ENCODE peak calls at places on chromosomes 2 and 18, in seven cellular contexts. U is suprapubic skin, M is breast epithelium, I is GM23338, V is prostate gland, P is transverse colon, E is SK-N-SH. W is an unnamed sample.

GRCh38 chr2:161708350-161708974 is 84.2 kb downstream of the SLC4A10 start:
- DNase-seq in U (no peak), M (no peak), I (no peak), V (no peak), P (no peak), E (no peak), W (no peak)

GRCh38 chr2:220556658-220557057 is 929.2 kb downstream of the SLC4A3 start:
- DNase-seq in U (no peak), M (no peak), I (no peak), V (no peak), P (no peak), E (no peak), W (no peak)

GRCh38 chr2:166419616-166419934 is 43.8 kb upstream of the SCN9A start:
- DNase-seq in U (no peak), M (no peak), I (peak; percentile 56), V (no peak), P (no peak), E (no peak), W (no peak)

GRCh38 chr2:26631401-26631800 is 9.8 kb downstream of the CIB4 start:
- DNase-seq in U (no peak), M (no peak), I (no peak), V (no peak), P (no peak), E (no peak), W (no peak)

GRCh38 chr2:172442072-172442895 is 14.9 kb downstream of the ITGA6 start:
- DNase-seq in U (no peak), M (no peak), I (no peak), V (peak; percentile 36), P (peak; percentile 87), E (no peak), W (no peak)

GRCh38 chr2:37378411-37378810 is 34.0 kb downstream of the QPCT start:
- DNase-seq in U (no peak), M (no peak), I (no peak), V (no peak), P (no peak), E (no peak), W (no peak)

GRCh38 chr2:116510117-116510671 is 1304.3 kb upstream of the DDX18 start:
- DNase-seq in U (no peak), M (no peak), I (peak; percentile 73), V (no peak), P (no peak), E (peak; percentile 10), W (no peak)

GRCh38 chr2:207791579-207792243 is 22.0 kb upstream of the FZD5 start:
- DNase-seq in U (no peak), M (no peak), I (peak; percentile 37), V (no peak), P (no peak), E (no peak), W (no peak)

GRCh38 chr2:69309336-69310048 is 77.5 kb downstream of the GFPT1 start:
- DNase-seq in U (no peak), M (no peak), I (peak; percentile 57), V (no peak), P (peak; percentile 80), E (peak; percentile 37), W (no peak)

GRCh38 chr2:71715951-71716696 is 262.8 kb downstream of the DYSF start:
- DNase-seq in U (peak; percentile 42), M (no peak), I (no peak), V (no peak), P (no peak), E (no peak), W (no peak)

GRCh38 chr2:71716697-71717624 is 263.6 kb downstream of the DYSF start:
- DNase-seq in U (peak; percentile 86), M (peak; percentile 66), I (no peak), V (peak; percentile 33), P (peak; percentile 59), E (no peak), W (peak; percentile 83)

GRCh38 chr2:71714601-71715240 is 261.4 kb downstream of the DYSF start:
- DNase-seq in U (no peak), M (no peak), I (no peak), V (no peak), P (no peak), E (no peak), W (no peak)

GRCh38 chr2:71713581-71714580 is 260.5 kb downstream of the DYSF start:
- DNase-seq in U (peak; percentile 49), M (no peak), I (no peak), V (no peak), P (no peak), E (no peak), W (no peak)

GRCh38 chr2:71715241-71715750 is 261.9 kb downstream of the DYSF start:
- DNase-seq in U (peak; percentile 22), M (no peak), I (no peak), V (no peak), P (no peak), E (no peak), W (no peak)
- H3K4me1 ChIP-seq in U (peaks cover 17% of the 10 kb centered on the region), M (peaks cover 4% of the 10 kb centered on the region), I (no peaks in the 10 kb centered on the region), V (no peaks in the 10 kb centered on the region), P (no peaks in the 10 kb centered on the region), E (no peaks in the 10 kb centered on the region), W (peaks cover 20% of the 10 kb centered on the region)

DNA sequence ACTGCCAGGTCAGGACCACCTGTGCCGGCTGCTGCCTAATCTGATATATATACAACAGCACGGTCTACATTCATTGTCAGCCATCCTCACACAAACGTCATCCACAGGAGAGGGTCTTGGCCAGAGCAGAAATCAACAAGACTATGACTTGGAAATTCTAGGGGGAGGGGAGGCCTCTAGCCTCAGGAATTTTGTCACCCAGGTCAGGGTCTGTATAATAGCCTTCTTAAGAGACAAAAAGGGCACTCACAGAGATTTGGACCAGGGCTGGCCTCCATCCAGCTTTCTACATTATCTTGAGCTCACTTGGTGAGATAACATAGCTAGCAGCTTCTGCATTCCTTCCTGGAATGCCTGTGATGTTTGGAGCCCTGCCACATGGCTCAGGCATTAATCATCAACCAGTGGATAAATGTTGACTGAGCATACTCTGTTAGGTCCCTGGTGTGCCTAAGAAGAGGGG is 50.4 kb upstream of the CTIF start:
- DNase-seq in U (no peak), M (peak; percentile 70), I (peak; percentile 9), V (peak; percentile 54), P (peak; percentile 70), E (no peak), W (no peak)
- TF ChIP-seq POLR2AphosphoS5 in U (no peak), M (no peak), I (no peak), V (peak; percentile 71), P (no peak), E (peak; percentile 77), W (no peak)

GRCh38 chr2:101699191-101699938 is 1.9 kb downstream of the MAP4K4 start:
- DNase-seq in U (no peak), M (no peak), I (no peak), V (no peak), P (no peak), E (no peak), W (no peak)

GRCh38 chr2:101696272-101697123 is 1.0 kb upstream of the MAP4K4 start:
- DNase-seq in U (no peak), M (no peak), I (peak; percentile 61), V (peak; percentile 32), P (peak; percentile 33), E (no peak), W (no peak)

GRCh38 chr2:101698419-101699190 is 1.1 kb downstream of the MAP4K4 start:
- DNase-seq in U (no peak), M (no peak), I (peak; percentile 32), V (peak; percentile 12), P (no peak), E (peak; percentile 36), W (no peak)

GRCh38 chr2:101697794-101698418 is 399 bp downstream of the MAP4K4 start:
- DNase-seq in U (no peak), M (no peak), I (peak; percentile 23), V (no peak), P (peak; percentile 21), E (peak; percentile 78), W (peak; percentile 86)

GRCh38 chr2:101697124-101697793 is at the start of gene MAP4K4:
- DNase-seq in U (peak; percentile 88), M (peak; percentile 67), I (peak; percentile 83), V (peak; percentile 65), P (peak; percentile 78), E (peak; percentile 90), W (peak; percentile 95)
- TF ChIP-seq CTCF in U (peak; percentile 5), M (no peak), I (peak; percentile 9), V (no peak), P (no peak), E (peak; percentile 40), W (peak; percentile 38)

GRCh38 chr2:236044191-236044590 is 124.0 kb downstream of the GBX2 start:
- DNase-seq in U (no peak), M (no peak), I (no peak), V (no peak), P (no peak), E (no peak), W (peak; percentile 52)

GRCh38 chr2:236042087-236042486 is 126.1 kb downstream of the GBX2 start:
- DNase-seq in U (no peak), M (no peak), I (peak; percentile 23), V (no peak), P (no peak), E (no peak), W (no peak)

GRCh38 chr2:236038096-236038495 is 130.1 kb downstream of the GBX2 start:
- DNase-seq in U (no peak), M (no peak), I (no peak), V (no peak), P (no peak), E (no peak), W (no peak)

GRCh38 chr2:236041616-236042015 is 126.6 kb downstream of the GBX2 start:
- DNase-seq in U (no peak), M (no peak), I (no peak), V (no peak), P (no peak), E (no peak), W (no peak)

DNA sequence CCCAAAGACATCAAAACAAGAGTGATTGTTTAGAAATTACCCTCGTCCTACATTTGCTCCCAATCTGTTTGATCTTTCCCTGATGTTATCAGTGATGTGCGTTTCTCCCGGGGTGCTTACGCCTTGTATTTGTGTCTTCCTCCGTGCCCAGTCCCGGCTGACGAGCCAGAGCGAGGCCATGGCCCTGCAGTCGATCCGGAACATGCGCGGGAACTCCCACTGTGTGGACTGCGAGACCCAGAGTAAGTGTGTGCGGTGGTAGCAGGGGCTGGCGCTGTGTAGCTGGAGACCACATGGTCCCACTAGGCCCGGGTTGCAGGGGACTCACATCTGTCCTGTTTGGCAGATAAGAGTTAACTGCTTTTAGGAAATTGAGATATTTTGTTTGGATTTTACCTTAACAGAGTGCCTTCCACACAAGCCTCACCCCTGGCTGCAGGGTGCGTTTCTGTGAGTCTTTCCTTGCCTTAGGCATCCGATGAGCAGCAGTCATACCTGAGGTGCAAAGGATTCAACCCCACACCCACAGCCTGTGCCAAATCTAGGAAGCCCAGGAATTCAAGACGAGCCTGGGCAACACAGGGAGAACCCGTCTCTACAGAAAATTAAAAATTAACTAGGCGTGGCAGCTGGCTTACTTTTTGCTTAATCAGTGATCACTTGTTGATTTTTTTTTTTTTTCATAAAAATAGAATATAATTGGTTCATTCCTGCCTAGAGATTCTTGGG is 127.4 kb downstream of the GBX2 start:
- DNase-seq in U (no peak), M (no peak), I (no peak), V (no peak), P (no peak), E (peak; percentile 39), W (no peak)
- H3K4me1 ChIP-seq in U (peaks cover 3% of the 10 kb centered on the region), M (no peaks in the 10 kb centered on the region), I (peaks cover 5% of the 10 kb centered on the region), V (no peaks in the 10 kb centered on the region), P (no peaks in the 10 kb centered on the region), E (no peaks in the 10 kb centered on the region), W (no peaks in the 10 kb centered on the region)

GRCh38 chr2:170711774-170712652 is 3.1 kb upstream of the SP5 start:
- DNase-seq in U (no peak), M (no peak), I (peak; percentile 89), V (no peak), P (no peak), E (no peak), W (no peak)
- TF ChIP-seq POLR2AphosphoS5 in U (no peak), M (no peak), I (no peak), V (no peak), P (no peak), E (no peak), W (no peak)

GRCh38 chr2:9737053-9737875 is 106.0 kb upstream of the TAF1B start:
- DNase-seq in U (no peak), M (no peak), I (no peak), V (no peak), P (no peak), E (peak; percentile 66), W (no peak)
- TF ChIP-seq CTCF in U (no peak), M (no peak), I (no peak), V (no peak), P (no peak), E (no peak), W (no peak)